ENCODE peak calls at places on chromosomes 1 and 21, in eight cellular contexts. F, O, V, K, I, G, E and Y are unnamed samples.

GRCh38 chr21:39221282-39221996 is 38.2 kb upstream of the PSMG1 start:
- DNase-seq in F (no peak), O (no peak), V (peak; percentile 85), K (no peak), I (no peak), G (no peak), E (no peak), Y (no peak)

GRCh38 chr1:236608930-236609726 is 4.8 kb upstream of the HEATR1 start:
- DNase-seq in F (no peak), O (no peak), V (peak; percentile 37), K (peak; percentile 43), I (no peak), G (peak; percentile 67), E (peak; percentile 77), Y (peak; percentile 40)

GRCh38 chr1:3055051-3055450 is 14.0 kb upstream of the PRDM16 start:
- DNase-seq in F (no peak), O (no peak), V (no peak), K (no peak), I (no peak), G (peak; percentile 50), E (no peak), Y (no peak)

GRCh38 chr1:243748706-243749283 is 101.2 kb downstream of the AKT3 start:
- DNase-seq in F (no peak), O (no peak), V (no peak), K (peak; percentile 49), I (no peak), G (no peak), E (peak; percentile 70), Y (no peak)

GRCh38 chr1:32405672-32406467 is 11.6 kb upstream of the BSDC1 start:
- DNase-seq in F (no peak), O (no peak), V (no peak), K (no peak), I (no peak), G (no peak), E (no peak), Y (no peak)

GRCh38 chr1:51234721-51235425 is 1.2 kb upstream of the RNF11 start:
- DNase-seq in F (peak; percentile 63), O (no peak), V (peak; percentile 75), K (peak; percentile 59), I (peak; percentile 39), G (peak; percentile 82), E (peak; percentile 88), Y (peak; percentile 86)

GRCh38 chr1:214276786-214277185 is 4.2 kb upstream of the SMYD2 start:
- DNase-seq in F (no peak), O (no peak), V (no peak), K (no peak), I (no peak), G (no peak), E (no peak), Y (no peak)

GRCh38 chr1:103367186-103367585 is 158.3 kb upstream of the RNPC3 start:
- DNase-seq in F (no peak), O (no peak), V (no peak), K (no peak), I (no peak), G (no peak), E (no peak), Y (no peak)

GRCh38 chr1:61839702-61840101 is 97.4 kb downstream of the PATJ start:
- DNase-seq in F (no peak), O (no peak), V (no peak), K (no peak), I (no peak), G (no peak), E (no peak), Y (no peak)

GRCh38 chr1:74963120-74963519 is 171.1 kb upstream of the LHX8 start:
- DNase-seq in F (no peak), O (no peak), V (no peak), K (no peak), I (no peak), G (no peak), E (no peak), Y (no peak)

GRCh38 chr1:76230894-76231293 is 156.3 kb downstream of the ST6GALNAC3 start:
- DNase-seq in F (no peak), O (peak; percentile 36), V (no peak), K (no peak), I (no peak), G (no peak), E (no peak), Y (no peak)

GRCh38 chr1:112328600-112328999 is 67.4 kb upstream of the CTTNBP2NL start:
- DNase-seq in F (no peak), O (no peak), V (no peak), K (no peak), I (no peak), G (no peak), E (no peak), Y (no peak)

GRCh38 chr1:173302890-173303829 is 96.0 kb upstream of the TNFSF4 start:
- DNase-seq in F (no peak), O (no peak), V (no peak), K (no peak), I (no peak), G (no peak), E (peak; percentile 84), Y (no peak)

GRCh38 chr1:77548285-77548684 is 134.2 kb downstream of the ZZZ3 start:
- DNase-seq in F (no peak), O (no peak), V (no peak), K (no peak), I (no peak), G (no peak), E (no peak), Y (no peak)

GRCh38 chr1:42424201-42424600 is 31.6 kb downstream of the ZMYND12 start:
- DNase-seq in F (no peak), O (no peak), V (no peak), K (no peak), I (no peak), G (no peak), E (no peak), Y (no peak)

GRCh38 chr21:28781602-28782274 is 210.9 kb downstream of the LTN1 start:
- DNase-seq in F (no peak), O (no peak), V (no peak), K (peak; percentile 4), I (no peak), G (no peak), E (peak; percentile 30), Y (no peak)

DNA sequence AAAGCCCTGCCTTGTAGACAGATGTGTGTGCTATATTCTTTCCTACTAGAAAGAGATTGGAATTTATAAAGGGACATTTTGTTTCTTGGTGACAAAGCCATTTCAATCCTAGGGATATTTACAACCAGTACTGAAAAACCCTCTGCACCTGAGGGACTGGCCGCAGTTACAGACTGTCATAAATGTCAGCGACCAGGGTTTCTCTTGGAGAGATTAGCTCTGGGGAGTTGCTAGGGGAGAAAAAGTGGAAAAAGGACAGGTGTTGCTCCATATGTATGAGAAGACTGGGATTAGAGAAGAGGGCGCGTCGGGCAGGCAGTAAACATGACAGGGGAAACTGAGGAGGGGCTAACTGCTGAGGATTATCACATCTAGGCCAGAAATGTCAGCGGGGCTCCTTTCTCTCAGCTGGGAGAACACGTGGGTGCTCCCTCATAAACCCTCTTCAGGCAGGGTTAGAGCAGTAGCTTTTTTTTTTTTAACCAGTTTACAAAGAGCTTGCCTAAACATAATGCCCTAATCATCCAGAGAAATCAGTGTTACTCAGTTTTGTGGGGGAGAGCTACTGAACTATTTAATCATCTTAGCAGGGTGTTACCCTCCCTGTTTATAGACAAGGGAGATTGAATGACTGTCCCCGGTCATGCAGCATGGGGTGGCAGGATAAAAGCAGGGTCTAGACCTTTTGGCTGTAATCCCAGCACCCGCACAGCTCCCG is 35.1 kb downstream of the ELAPOR1 start:
- DNase-seq in F (no peak), O (no peak), V (no peak), K (no peak), I (no peak), G (no peak), E (peak; percentile 71), Y (no peak)
- TF ChIP-seq EP300 in F (no peak), O (no peak), V (no peak), K (no peak), I (no peak), G (no peak), E (peak; percentile 28), Y (no peak)

GRCh38 chr1:204077979-204078696 is 5.2 kb downstream of the SOX13 start:
- DNase-seq in F (no peak), O (peak; percentile 73), V (peak; percentile 79), K (peak; percentile 83), I (no peak), G (no peak), E (no peak), Y (no peak)
- H3K4me1 ChIP-seq in F (peaks cover 18% of the 10 kb centered on the region), O (peaks cover 60% of the 10 kb centered on the region), V (peaks cover 76% of the 10 kb centered on the region), K (peaks cover 74% of the 10 kb centered on the region), I (peaks cover 79% of the 10 kb centered on the region), G (peaks cover 76% of the 10 kb centered on the region), E (no peaks in the 10 kb centered on the region), Y (peaks cover 23% of the 10 kb centered on the region)

DNA sequence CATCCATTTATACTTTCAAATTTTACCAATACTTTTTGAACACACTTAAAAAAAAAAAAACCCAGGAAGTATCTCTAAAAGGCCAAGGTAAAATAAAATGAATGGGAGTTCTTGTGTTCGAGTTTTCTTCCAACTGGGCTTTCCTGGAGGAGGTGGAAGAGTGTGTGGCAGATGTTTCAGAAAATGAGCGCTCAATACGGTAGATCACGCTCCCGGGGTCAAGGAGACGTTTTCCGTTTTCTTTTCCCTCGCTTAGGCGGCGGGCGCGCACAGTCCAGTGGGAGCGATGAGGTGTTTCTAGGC is 520 bp upstream of the UBE4B start:
- DNase-seq in F (no peak), O (no peak), V (no peak), K (no peak), I (no peak), G (no peak), E (no peak), Y (no peak)
- TF ChIP-seq POLR2A in F (no peak), O (no peak), V (no peak), K (no peak), I (no peak), G (no peak), E (no peak), Y (no peak)

DNA sequence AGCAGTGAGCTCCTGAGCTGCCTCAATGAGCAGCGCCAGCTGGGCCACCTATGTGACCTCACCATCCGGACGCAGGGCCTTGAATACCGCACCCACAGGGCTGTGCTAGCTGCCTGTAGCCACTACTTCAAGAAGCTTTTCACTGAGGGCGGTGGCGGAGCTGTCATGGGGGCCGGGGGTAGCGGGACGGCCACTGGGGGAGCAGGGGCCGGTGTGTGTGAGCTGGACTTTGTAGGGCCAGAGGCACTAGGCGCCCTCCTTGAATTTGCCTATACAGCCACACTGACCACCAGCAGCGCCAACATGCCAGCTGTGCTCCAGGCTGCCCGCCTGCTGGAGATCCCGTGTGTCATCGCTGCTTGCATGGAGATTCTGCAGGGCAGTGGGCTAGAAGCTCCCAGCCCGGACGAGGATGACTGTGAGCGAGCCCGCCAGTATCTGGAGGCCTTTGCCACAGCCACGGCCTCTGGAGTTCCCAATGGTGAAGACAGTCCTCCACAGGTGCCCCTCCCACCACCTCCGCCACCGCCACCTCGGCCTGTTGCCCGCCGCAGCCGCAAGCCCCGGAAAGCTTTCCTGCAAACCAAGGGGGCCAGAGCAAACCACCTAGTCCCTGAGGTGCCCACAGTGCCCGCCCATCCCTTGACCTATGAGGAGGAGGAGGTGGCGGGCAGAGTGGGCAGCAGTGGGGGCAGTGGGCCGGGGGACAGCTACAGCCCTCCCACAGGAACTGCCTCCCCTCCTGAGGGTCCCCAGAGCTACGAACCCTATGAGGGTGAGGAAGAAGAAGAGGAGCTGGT is 12.3 kb downstream of the ZBTB7B start:
- DNase-seq in F (no peak), O (no peak), V (no peak), K (no peak), I (no peak), G (peak; percentile 59), E (no peak), Y (no peak)
- TF ChIP-seq EP300 in F (no peak), O (no peak), V (no peak), K (no peak), I (no peak), G (no peak), E (no peak), Y (no peak)

GRCh38 chr1:208235356-208235982 is 8.7 kb downstream of the PLXNA2 start:
- DNase-seq in F (no peak), O (no peak), V (no peak), K (no peak), I (no peak), G (no peak), E (no peak), Y (no peak)
- H3K4me1 ChIP-seq in F (peaks cover 52% of the 10 kb centered on the region), O (peaks cover 35% of the 10 kb centered on the region), V (peaks cover 93% of the 10 kb centered on the region), K (peaks cover 73% of the 10 kb centered on the region), I (peaks cover 77% of the 10 kb centered on the region), G (peaks cover 82% of the 10 kb centered on the region), E (peaks cover 34% of the 10 kb centered on the region), Y (peaks cover 74% of the 10 kb centered on the region)